ENCODE peak calls at places on chromosomes 3 and 15, in five cellular contexts. K is HepG2, R is H1, J is GM12878, S is K562. Q is an unnamed sample.

GRCh38 chr15:75985966-75986365 is 26.3 kb downstream of the NRG4 start:
- DNase-seq in K (no peak), R (no peak), J (no peak), S (no peak), Q (no peak)

GRCh38 chr15:79007066-79007465 is 62.2 kb upstream of the CTSH start:
- DNase-seq in K (peak), R (peak), J (peak), S (peak), Q (peak)

GRCh38 chr3:45143673-45144670 is 2.2 kb downstream of the CDCP1 start:
- DNase-seq in K (no peak), R (no peak), J (no peak), S (peak), Q (no peak)

GRCh38 chr3:176663819-176664218 is 533.5 kb downstream of the TBL1XR1 start:
- DNase-seq in K (peak), R (no peak), J (no peak), S (no peak), Q (no peak)

GRCh38 chr3:121574449-121574848 is 6.7 kb downstream of the ARGFX start:
- DNase-seq in K (peak), R (peak), J (no peak), S (peak), Q (peak)

GRCh38 chr3:106534206-106534605 is 665.4 kb upstream of the CBLB start:
- DNase-seq in K (no peak), R (no peak), J (no peak), S (no peak), Q (no peak)

GRCh38 chr3:33732394-33732793 is 14.3 kb upstream of the CLASP2 start:
- DNase-seq in K (peak), R (no peak), J (no peak), S (no peak), Q (no peak)

GRCh38 chr15:99582508-99582960 is 16.8 kb downstream of the MEF2A start:
- DNase-seq in K (no peak), R (no peak), J (no peak), S (no peak), Q (no peak)

GRCh38 chr3:46907271-46907670 is 29.8 kb downstream of the PTH1R start:
- DNase-seq in K (no peak), R (no peak), J (no peak), S (no peak), Q (no peak)

GRCh38 chr3:39051649-39052557 is at the start of the genes SCN11A and WDR48:
- DNase-seq in K (peak), R (peak), J (peak), S (peak), Q (peak)

GRCh38 chr15:89828324-89829145 is 13.9 kb upstream of the ANPEP start:
- DNase-seq in K (no peak), R (no peak), J (no peak), S (no peak), Q (no peak)

GRCh38 chr3:174408310-174408709 is 450.8 kb upstream of the NAALADL2 start:
- DNase-seq in K (no peak), R (no peak), J (no peak), S (no peak), Q (no peak)

GRCh38 chr3:112979244-112979832 is 4.4 kb upstream of the CD200R1 start:
- DNase-seq in K (peak), R (no peak), J (no peak), S (peak), Q (no peak)

GRCh38 chr3:25007974-25008658 is 419.9 kb upstream of the RARB start:
- DNase-seq in K (no peak), R (no peak), J (peak), S (no peak), Q (no peak)
- TF ChIP-seq ATF2 in K (no peak), R (no peak), J (no peak), S (no peak), Q (no peak)

GRCh38 chr15:27865323-27865922 is 233.7 kb downstream of the OCA2 start:
- DNase-seq in K (no peak), R (peak), J (no peak), S (no peak), Q (no peak)
- TF ChIP-seq ATF2 in K (no peak), R (no peak), J (no peak), S (no peak), Q (no peak)

GRCh38 chr3:134590766-134591165 is 60.1 kb downstream of the KY start:
- DNase-seq in K (no peak), R (no peak), J (no peak), S (no peak), Q (no peak)
- TF ChIP-seq ATF2 in K (no peak), R (no peak), J (no peak), S (no peak), Q (no peak)

DNA sequence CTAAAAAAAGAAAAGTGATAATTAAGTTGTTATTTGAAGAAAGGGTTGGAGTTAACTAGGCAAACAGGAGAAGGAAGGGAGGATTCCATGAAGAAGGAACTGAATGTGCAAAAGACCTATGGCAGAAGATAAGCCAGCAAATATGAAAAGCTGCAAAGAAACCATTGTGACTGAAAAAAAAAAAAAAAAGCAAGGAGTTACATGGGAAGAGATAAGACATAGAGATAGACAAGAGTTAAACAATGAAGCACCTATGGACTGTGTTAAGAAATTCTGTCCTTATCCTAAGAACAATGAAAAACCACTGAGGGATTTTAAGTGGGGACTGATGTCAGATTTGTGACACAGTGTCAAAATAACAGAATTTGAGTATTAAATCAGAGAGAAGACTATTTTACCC is 17.0 kb downstream of the ZNF280D start:
- DNase-seq in K (no peak), R (no peak), J (no peak), S (no peak), Q (no peak)
- TF ChIP-seq ATF2 in K (no peak), R (no peak), J (no peak), S (no peak), Q (no peak)

DNA sequence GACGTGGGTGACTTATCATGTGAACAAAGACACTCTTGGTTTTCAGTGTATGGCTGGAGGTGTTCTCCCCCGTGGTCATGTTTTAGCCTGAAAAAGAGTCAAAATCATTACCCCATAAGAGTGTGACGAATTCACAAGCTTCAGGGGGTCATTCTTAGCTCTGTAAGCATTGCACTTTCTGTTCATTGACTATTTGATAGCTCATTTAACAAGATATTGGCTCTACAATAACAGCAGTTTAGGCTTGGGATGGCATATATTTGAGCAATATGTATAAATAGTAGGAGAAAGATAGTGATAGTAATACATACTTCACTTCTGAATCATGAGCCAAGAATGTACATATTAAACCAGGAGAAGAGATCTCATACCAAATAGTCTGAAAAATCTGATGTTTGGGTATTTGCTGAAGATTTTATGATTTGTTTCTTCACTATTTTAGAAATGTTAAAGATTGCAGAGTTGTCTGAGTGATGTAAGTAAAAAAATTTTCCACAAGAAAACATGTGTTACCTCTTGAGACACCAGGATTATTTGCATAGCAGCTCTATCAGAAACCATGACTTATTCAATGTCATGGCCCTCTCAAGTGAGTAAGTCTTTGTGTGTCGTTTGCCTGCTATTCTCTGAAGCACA is 996.0 kb downstream of the OTOL1 start:
- DNase-seq in K (no peak), R (no peak), J (no peak), S (no peak), Q (no peak)
- TF ChIP-seq ATF2 in K (no peak), R (no peak), J (no peak), S (no peak), Q (no peak)

DNA sequence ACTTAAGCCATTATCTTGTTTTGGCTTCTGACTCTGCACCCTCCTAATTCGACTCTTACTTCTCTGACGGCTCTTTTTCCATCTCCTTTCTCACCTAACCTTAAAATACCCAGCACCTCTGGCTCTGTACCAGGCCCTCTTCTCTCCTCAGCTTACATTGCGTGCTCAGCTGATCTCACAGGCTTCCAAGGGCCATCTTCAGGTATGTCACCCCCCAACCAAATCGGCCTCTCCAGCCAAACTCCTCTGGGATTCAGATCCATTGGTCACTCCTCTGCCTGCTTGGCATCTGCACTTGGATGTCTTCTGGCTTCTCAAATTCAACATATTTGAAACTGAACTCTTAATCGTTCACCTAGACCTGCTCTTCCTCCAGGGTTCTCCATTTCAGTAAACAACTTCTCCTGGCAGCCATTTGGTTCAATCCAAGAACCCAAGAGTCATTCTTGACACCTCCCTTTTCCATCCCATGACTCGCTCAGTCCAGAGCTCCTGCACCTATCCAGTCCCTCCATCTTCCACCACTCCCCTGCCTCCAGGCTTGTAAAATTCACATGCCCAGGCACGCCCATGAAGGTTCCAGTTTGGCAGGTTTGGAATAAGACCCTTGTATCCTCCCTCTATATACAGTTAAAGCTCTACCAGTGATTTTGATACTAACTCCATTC is 35.2 kb upstream of the SLC41A3 start:
- DNase-seq in K (no peak), R (peak), J (no peak), S (no peak), Q (no peak)
- TF ChIP-seq ATF2 in K (no peak), R (no peak), J (no peak), S (no peak), Q (no peak)

GRCh38 chr15:74776851-74777768 is 4.8 kb upstream of the CSK start:
- DNase-seq in K (no peak), R (no peak), J (peak), S (no peak), Q (peak)
- TF ChIP-seq ATF2 in K (no peak), R (no peak), J (no peak), S (no peak), Q (no peak)